ENCODE peak calls at places on chromosome 14, in seven cellular contexts. Q is GM13977, L is bronchial epithelial cell, R is Panc1, M is Right ventricle myocardium superior, N is WERI-Rb-1, Y is NCI-H1105. E is an unnamed sample.

GRCh38 chr14:61466249-61466904 is 145.0 kb downstream of the PRKCH start:
- DNase-seq in Q (no peak), L (peak), R (no peak), M (peak), N (no peak), Y (no peak), E (peak)

GRCh38 chr14:92528486-92529100 is 15.0 kb downstream of the RIN3 start:
- DNase-seq in Q (no peak), L (no peak), R (no peak), M (no peak), N (no peak), Y (no peak), E (no peak)

GRCh38 chr14:103186894-103187586 is 63.8 kb downstream of the TNFAIP2 start:
- DNase-seq in Q (no peak), L (no peak), R (no peak), M (no peak), N (no peak), Y (no peak), E (no peak)

GRCh38 chr14:75268638-75269550 is 9.7 kb upstream of the FOS start:
- DNase-seq in Q (no peak), L (no peak), R (no peak), M (no peak), N (no peak), Y (no peak), E (no peak)

GRCh38 chr14:101588286-101588975 is 27.1 kb downstream of the DIO3 start:
- DNase-seq in Q (no peak), L (no peak), R (no peak), M (no peak), N (no peak), Y (no peak), E (no peak)

GRCh38 chr14:96187216-96188050 is 17.2 kb upstream of the BDKRB2 start:
- DNase-seq in Q (no peak), L (no peak), R (no peak), M (no peak), N (no peak), Y (no peak), E (no peak)

GRCh38 chr14:105968291-105968690 is 441.9 kb downstream of the TMEM121 start:
- DNase-seq in Q (no peak), L (no peak), R (no peak), M (no peak), N (no peak), Y (no peak), E (no peak)

GRCh38 chr14:65299837-65300236 is 112.7 kb upstream of the FUT8 start:
- DNase-seq in Q (no peak), L (no peak), R (no peak), M (no peak), N (no peak), Y (no peak), E (no peak)

GRCh38 chr14:100469632-100470522 is 117.3 kb downstream of the BEGAIN start:
- DNase-seq in Q (no peak), L (no peak), R (no peak), M (no peak), N (no peak), Y (no peak), E (no peak)

GRCh38 chr14:104546021-104546491 is 33.5 kb upstream of the C14orf180 start:
- DNase-seq in Q (no peak), L (no peak), R (no peak), M (no peak), N (no peak), Y (peak), E (no peak)

E was measured in amniotic stem cell.